ENCODE peak calls at places on chromosomes 4 and X, in five cellular contexts. R is SK-N-SH, U is K562, S is HCT116, W is HepG2. D is an unnamed sample.
A peak's percentile ranks its signal among the peaks of the same experiment; 100 is the strongest.

GRCh38 chr4:8387194-8387593 is 53.3 kb downstream of the ACOX3 start:
- DNase-seq in W (no peak), R (no peak), U (no peak), S (no peak), D (no peak)

GRCh38 chrX:39773923-39774803 is 323.6 kb downstream of the BCOR start:
- DNase-seq in U (no peak), S (no peak), W (no peak), R (no peak), D (no peak)

GRCh38 chr4:184529283-184529682 is 54.9 kb upstream of the IRF2 start:
- DNase-seq in R (no peak), W (no peak), S (no peak), U (no peak), D (no peak)

GRCh38 chr4:125703443-125703842 is 388.7 kb downstream of the FAT4 start:
- DNase-seq in U (no peak), W (no peak), S (no peak), R (no peak), D (no peak)

GRCh38 chrX:67050760-67051159 is 411.9 kb upstream of the EDA2R start:
- DNase-seq in S (no peak), W (no peak), R (no peak), U (no peak), D (no peak)

GRCh38 chr4:78691971-78692814 is 84.0 kb upstream of the BMP2K start:
- DNase-seq in U (peak; percentile 94), R (peak; percentile 75), S (no peak), W (no peak), D (no peak)

GRCh38 chr4:24456431-24456830 is 127.9 kb downstream of the DHX15 start:
- DNase-seq in U (no peak), W (no peak), S (no peak), R (no peak), D (no peak)

GRCh38 chrX:23819385-23820234 is 36.6 kb downstream of the SAT1 start:
- DNase-seq in W (peak; percentile 35), U (no peak), R (no peak), S (no peak), D (no peak)

GRCh38 chrX:132414404-132414803 is 74.4 kb downstream of the MBNL3 start:
- DNase-seq in S (no peak), R (no peak), W (peak; percentile 28), U (no peak), D (no peak)

GRCh38 chr4:134807231-134807745 is 605.7 kb upstream of the PABPC4L start:
- DNase-seq in R (no peak), W (no peak), U (no peak), S (no peak), D (no peak)

GRCh38 chr4:24630937-24631336 is 46.6 kb upstream of the DHX15 start:
- DNase-seq in U (no peak), W (peak; percentile 14), R (no peak), S (no peak), D (no peak)

GRCh38 chr4:167234388-167234881 is at the start of gene SPOCK3:
- DNase-seq in U (no peak), W (no peak), S (peak; percentile 18), R (peak; percentile 61), D (no peak)

GRCh38 chr4:102299708-102300107 is 45.6 kb downstream of the SLC39A8 start:
- DNase-seq in W (peak; percentile 21), S (peak; percentile 32), U (peak; percentile 68), R (peak; percentile 24), D (peak; percentile 20)

GRCh38 chr4:48017108-48017527 is 546 bp downstream of the NIPAL1 start:
- DNase-seq in U (peak; percentile 57), S (peak; percentile 51), R (peak; percentile 68), W (no peak), D (no peak)

GRCh38 chr4:89660851-89661250 is 176.1 kb downstream of the SNCA start:
- DNase-seq in S (no peak), R (no peak), W (no peak), U (no peak), D (no peak)

GRCh38 chr4:60619531-60620305 is 580.4 kb upstream of the ADGRL3 start:
- DNase-seq in U (no peak), W (no peak), R (no peak), S (no peak), D (no peak)

GRCh38 chrX:29407357-29407756 is 808.0 kb upstream of the MAGEB2 start:
- DNase-seq in U (no peak), R (no peak), S (no peak), W (no peak), D (no peak)

GRCh38 chr4:168685136-168685535 is 188.3 kb downstream of the PALLD start:
- DNase-seq in R (no peak), S (no peak), U (no peak), W (no peak), D (no peak)

GRCh38 chr4:15778191-15778741 is at the start of gene CD38:
- DNase-seq in W (no peak), U (no peak), R (peak; percentile 78), S (no peak), D (no peak)

GRCh38 chr4:2361366-2362285 is 56.8 kb downstream of the ZFYVE28 start:
- DNase-seq in S (no peak), U (no peak), R (no peak), W (no peak), D (no peak)

GRCh38 chr4:1235381-1236102 is 13.4 kb downstream of the CTBP1 start:
- DNase-seq in W (no peak), S (no peak), U (no peak), R (no peak), D (no peak)

GRCh38 chrX:121238093-121238492 is 190.7 kb downstream of the GLUD2 start:
- DNase-seq in R (no peak), U (no peak), W (no peak), S (no peak), D (no peak)

GRCh38 chrX:121231566-121232358 is 184.4 kb downstream of the GLUD2 start:
- DNase-seq in S (no peak), W (no peak), R (no peak), U (no peak), D (no peak)

DNA sequence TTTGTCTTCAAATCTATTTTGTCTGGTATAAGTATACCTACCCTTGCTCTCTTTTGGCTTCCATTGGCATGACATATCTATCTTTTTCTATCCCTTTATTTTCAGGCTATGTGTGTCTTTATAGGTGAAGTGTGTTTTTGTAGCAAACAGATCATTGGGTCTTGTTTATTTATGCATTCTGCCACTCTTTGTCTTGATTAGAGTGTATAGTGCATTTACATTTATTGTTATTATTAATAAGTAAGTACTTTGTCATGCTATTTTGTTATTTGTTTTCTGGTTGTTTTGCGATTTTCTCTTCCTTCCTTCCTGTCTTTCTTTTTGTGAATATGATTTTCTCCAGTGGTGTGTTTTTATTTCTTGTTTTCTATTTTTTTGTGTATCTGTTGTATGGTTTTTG is 188.6 kb downstream of the GLUD2 start:
- DNase-seq in S (no peak), U (no peak), W (no peak), R (no peak), D (no peak)
- TF ChIP-seq SIN3A in S (no peak), U (no peak), W (no peak), R (no peak), D (no peak)

GRCh38 chr4:143240920-143241319 is 56.2 kb downstream of the USP38 start:
- DNase-seq in R (no peak), W (peak; percentile 20), S (no peak), U (no peak), D (no peak)

GRCh38 chr4:143246977-143247376 is 62.3 kb downstream of the USP38 start:
- DNase-seq in S (no peak), W (no peak), U (no peak), R (no peak), D (no peak)

GRCh38 chr4:143247866-143248265 is 63.1 kb downstream of the USP38 start:
- DNase-seq in R (no peak), U (no peak), W (no peak), S (no peak), D (no peak)

DNA sequence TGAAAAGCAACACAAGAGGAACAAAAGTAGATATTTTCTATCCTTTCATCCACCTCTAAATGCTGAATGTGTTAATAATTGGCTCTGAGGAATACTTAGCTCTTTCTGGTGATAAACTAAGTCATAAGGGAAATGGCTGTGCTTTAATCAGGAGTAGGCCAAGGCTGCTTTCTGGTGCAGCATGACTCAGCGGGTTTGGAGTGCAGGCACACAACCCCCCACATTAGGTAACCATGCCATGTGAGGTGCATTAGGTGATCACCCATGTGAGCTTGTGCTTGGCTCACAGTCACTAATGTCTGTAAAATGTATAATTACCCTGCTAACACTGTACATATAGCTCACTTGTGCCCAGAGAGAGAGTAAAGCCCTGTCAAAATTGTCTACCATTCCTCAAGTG is 57.2 kb downstream of the USP38 start:
- DNase-seq in R (no peak), U (peak; percentile 22), W (peak; percentile 24), S (no peak), D (no peak)
- TF ChIP-seq POLR2AphosphoS5 in R (no peak), U (no peak), W (no peak), S (no peak), D (no peak)

GRCh38 chrX:133776072-133776471 is 209.3 kb downstream of the GPC3 start:
- DNase-seq in W (no peak), S (no peak), U (peak; percentile 38), R (peak; percentile 31), D (no peak)
- TF ChIP-seq SIN3A in W (no peak), S (no peak), U (no peak), R (no peak), D (no peak)

GRCh38 chrX:2550288-2551020 is 49.7 kb upstream of the DHRSX start:
- DNase-seq in S (no peak), U (no peak), W (no peak), R (no peak), D (no peak)

GRCh38 chrX:2547746-2548145 is 47.0 kb upstream of the DHRSX start:
- DNase-seq in U (no peak), S (no peak), W (no peak), R (no peak), D (no peak)

GRCh38 chrX:2548731-2549423 is 48.1 kb upstream of the DHRSX start:
- DNase-seq in U (no peak), W (no peak), S (no peak), R (no peak), D (no peak)

GRCh38 chrX:2549874-2550273 is 49.1 kb upstream of the DHRSX start:
- DNase-seq in W (no peak), U (no peak), R (no peak), S (no peak), D (no peak)

GRCh38 chrX:2552621-2553297 is 52.0 kb upstream of the DHRSX start:
- DNase-seq in S (no peak), W (peak; percentile 13), U (no peak), R (no peak), D (no peak)
- TF ChIP-seq POLR2AphosphoS5 in S (no peak), W (no peak), U (no peak), R (no peak), D (no peak)

GRCh38 chr4:152693875-152694274 is 14.1 kb upstream of the TMEM154 start:
- DNase-seq in W (no peak), U (no peak), R (no peak), S (no peak), D (no peak)

GRCh38 chr4:152698012-152698499 is 18.3 kb upstream of the TMEM154 start:
- DNase-seq in W (no peak), R (no peak), S (no peak), U (no peak), D (no peak)

GRCh38 chr4:152697284-152698011 is 17.7 kb upstream of the TMEM154 start:
- DNase-seq in W (no peak), U (no peak), S (no peak), R (no peak), D (no peak)

GRCh38 chr4:152699313-152699712 is 19.5 kb upstream of the TMEM154 start:
- DNase-seq in R (no peak), U (no peak), W (no peak), S (no peak), D (no peak)

GRCh38 chr4:152696764-152697250 is 17.0 kb upstream of the TMEM154 start:
- DNase-seq in S (peak; percentile 54), R (no peak), U (no peak), W (peak; percentile 63), D (no peak)
- TF ChIP-seq SIN3A in S (no peak), R (no peak), U (no peak), W (no peak), D (no peak)